ENCODE peak calls at places on chromosomes 13 and 19, in four cellular contexts. One of them, this sample, is unnamed.

GRCh38 chr13:30192320-30193093 is 114.8 kb downstream of the KATNAL1 start:
- DNase-seq in naive thymus-derived CD8-positive, alpha-beta T cell: no peak
- DNase-seq in EH: peak; percentile 44
- DNase-seq in hepatic stellate cell: no peak
- DNase-seq in this sample: no peak

GRCh38 chr19:38004505-38005223 is 97.7 kb downstream of the SIPA1L3 start:
- DNase-seq in naive thymus-derived CD8-positive, alpha-beta T cell: no peak
- DNase-seq in EH: peak; percentile 99
- DNase-seq in hepatic stellate cell: peak; percentile 92
- DNase-seq in this sample: peak; percentile 98

GRCh38 chr19:42121036-42121621 is 11.1 kb downstream of the POU2F2 start:
- DNase-seq in naive thymus-derived CD8-positive, alpha-beta T cell: no peak
- DNase-seq in EH: no peak
- DNase-seq in hepatic stellate cell: no peak
- DNase-seq in this sample: no peak

GRCh38 chr19:48561412-48561811 is 9.4 kb downstream of the SULT2B1 start:
- DNase-seq in naive thymus-derived CD8-positive, alpha-beta T cell: no peak
- DNase-seq in EH: no peak
- DNase-seq in hepatic stellate cell: no peak
- DNase-seq in this sample: no peak

GRCh38 chr19:4717966-4718701 is 5.5 kb downstream of the DPP9 start:
- DNase-seq in naive thymus-derived CD8-positive, alpha-beta T cell: no peak
- DNase-seq in EH: no peak
- DNase-seq in hepatic stellate cell: no peak
- DNase-seq in this sample: no peak

GRCh38 chr19:14333101-14333871 is 48.0 kb upstream of the ADGRE5 start:
- DNase-seq in naive thymus-derived CD8-positive, alpha-beta T cell: no peak
- DNase-seq in EH: peak; percentile 56
- DNase-seq in hepatic stellate cell: peak; percentile 66
- DNase-seq in this sample: no peak

GRCh38 chr13:42405665-42406390 is 133.9 kb downstream of the AKAP11 start:
- DNase-seq in naive thymus-derived CD8-positive, alpha-beta T cell: no peak
- DNase-seq in EH: peak; percentile 20
- DNase-seq in hepatic stellate cell: no peak
- DNase-seq in this sample: peak; percentile 8

GRCh38 chr19:28615546-28615916 is 597.4 kb downstream of the UQCRFS1 start:
- DNase-seq in naive thymus-derived CD8-positive, alpha-beta T cell: no peak
- DNase-seq in EH: no peak
- DNase-seq in hepatic stellate cell: no peak
- DNase-seq in this sample: no peak

GRCh38 chr19:55446060-55446459 is 3.0 kb upstream of the SHISA7 start:
- DNase-seq in naive thymus-derived CD8-positive, alpha-beta T cell: no peak
- DNase-seq in EH: no peak
- DNase-seq in hepatic stellate cell: no peak
- DNase-seq in this sample: no peak

GRCh38 chr13:50893211-50893852 is 16.3 kb upstream of the RNASEH2B start:
- DNase-seq in naive thymus-derived CD8-positive, alpha-beta T cell: no peak
- DNase-seq in EH: peak; percentile 33
- DNase-seq in hepatic stellate cell: no peak
- DNase-seq in this sample: peak; percentile 19

GRCh38 chr13:38620876-38621275 is 66.0 kb upstream of the FREM2 start:
- DNase-seq in naive thymus-derived CD8-positive, alpha-beta T cell: no peak
- DNase-seq in EH: no peak
- DNase-seq in hepatic stellate cell: no peak
- DNase-seq in this sample: no peak

GRCh38 chr13:110702591-110703526 is 3.1 kb downstream of the CARS2 start:
- DNase-seq in naive thymus-derived CD8-positive, alpha-beta T cell: no peak
- DNase-seq in EH: peak; percentile 18
- DNase-seq in hepatic stellate cell: peak; percentile 49
- DNase-seq in this sample: peak; percentile 62

GRCh38 chr13:112510002-112510780 is 77.8 kb downstream of the TUBGCP3 start:
- DNase-seq in naive thymus-derived CD8-positive, alpha-beta T cell: no peak
- DNase-seq in EH: peak; percentile 60
- DNase-seq in hepatic stellate cell: peak; percentile 59
- DNase-seq in this sample: peak; percentile 71

GRCh38 chr19:3118232-3119070 is 17.4 kb upstream of the GNA15 start:
- DNase-seq in naive thymus-derived CD8-positive, alpha-beta T cell: no peak
- DNase-seq in EH: no peak
- DNase-seq in hepatic stellate cell: no peak
- DNase-seq in this sample: no peak

GRCh38 chr13:81927347-81927746 is 1586.4 kb upstream of the SPRY2 start:
- DNase-seq in naive thymus-derived CD8-positive, alpha-beta T cell: no peak
- DNase-seq in EH: no peak
- DNase-seq in hepatic stellate cell: no peak
- DNase-seq in this sample: no peak

GRCh38 chr19:36265064-36265463 is 50.2 kb downstream of the ZNF146 start:
- DNase-seq in naive thymus-derived CD8-positive, alpha-beta T cell: no peak
- DNase-seq in EH: no peak
- DNase-seq in hepatic stellate cell: no peak
- DNase-seq in this sample: no peak

GRCh38 chr19:35281303-35281702 is 1.0 kb upstream of the HAMP start:
- DNase-seq in naive thymus-derived CD8-positive, alpha-beta T cell: no peak
- DNase-seq in EH: no peak
- DNase-seq in hepatic stellate cell: no peak
- DNase-seq in this sample: no peak

GRCh38 chr13:23510979-23511735 is 59.1 kb upstream of the TNFRSF19 start:
- DNase-seq in naive thymus-derived CD8-positive, alpha-beta T cell: no peak
- DNase-seq in EH: peak; percentile 64
- DNase-seq in hepatic stellate cell: no peak
- DNase-seq in this sample: peak; percentile 75

This sample was measured in IMR-90.